ENCODE peak calls at places on chromosomes 12 and 14, in four cellular contexts. W is WTC11, R is tibial artery, K is progenitor cell of endocrine pancreas. M is an unnamed sample.

GRCh38 chr12:130128764-130129735 is 33.2 kb upstream of the FZD10 start:
- DNase-seq in R (no peak), K (no peak), W (no peak), M (no peak)

GRCh38 chr12:110853856-110854255 is 7.1 kb downstream of the CCDC63 start:
- DNase-seq in K (no peak), R (no peak), W (no peak), M (no peak)

GRCh38 chr12:54385251-54385914 is 850 bp upstream of the ZNF385A start:
- DNase-seq in K (no peak), W (no peak), R (no peak), M (no peak)

GRCh38 chr14:89198544-89199329 is 218.3 kb downstream of the FOXN3 start:
- DNase-seq in K (no peak), W (no peak), R (no peak), M (no peak)

GRCh38 chr14:81353691-81354323 is 46.3 kb downstream of the STON2 start:
- DNase-seq in R (no peak), K (no peak), W (no peak), M (no peak)

GRCh38 chr12:100789146-100789545 is 5.4 kb upstream of the ANO4 start:
- DNase-seq in R (no peak), W (no peak), K (no peak), M (no peak)

GRCh38 chr12:76908303-76909017 is 29.6 kb upstream of the CSRP2 start:
- DNase-seq in R (no peak), K (no peak), W (no peak), M (no peak)

GRCh38 chr12:55188974-55189556 is 31.8 kb upstream of the OR10A7 start:
- DNase-seq in K (peak), R (no peak), W (no peak), M (peak)

GRCh38 chr12:12482150-12482761 is 80.4 kb downstream of the DUSP16 start:
- DNase-seq in W (no peak), K (no peak), R (no peak), M (no peak)

GRCh38 chr14:25132734-25133422 is 82.9 kb upstream of the STXBP6 start:
- DNase-seq in W (peak), R (no peak), K (peak), M (peak)

GRCh38 chr14:43481864-43482263 is 1025.2 kb downstream of the FSCB start:
- DNase-seq in W (no peak), K (no peak), R (no peak), M (no peak)

GRCh38 chr12:5577239-5577638 is 145.3 kb downstream of the NTF3 start:
- DNase-seq in R (no peak), K (no peak), W (no peak), M (no peak)

GRCh38 chr14:30362369-30363218 is 196.4 kb upstream of the G2E3 start:
- DNase-seq in R (no peak), K (no peak), W (no peak), M (no peak)

GRCh38 chr12:114123108-114123507 is 157.0 kb upstream of the RBM19 start:
- DNase-seq in W (no peak), K (no peak), R (no peak), M (no peak)

GRCh38 chr12:113115455-113116126 is 20.0 kb downstream of the RASAL1 start:
- DNase-seq in W (no peak), K (no peak), R (no peak), M (no peak)

GRCh38 chr12:63103489-63104131 is 47.4 kb downstream of the AVPR1A start:
- DNase-seq in W (no peak), K (no peak), R (no peak), M (no peak)

GRCh38 chr12:9237286-9237685 is 29.1 kb upstream of the PZP start:
- DNase-seq in W (no peak), R (no peak), K (no peak), M (no peak)

GRCh38 chr12:95601626-95602025 is 50.4 kb upstream of the USP44 start:
- DNase-seq in W (no peak), R (no peak), K (no peak), M (no peak)

GRCh38 chr12:113248046-113248825 is 27.0 kb downstream of the TPCN1 start:
- DNase-seq in W (no peak), R (no peak), K (no peak), M (no peak)

GRCh38 chr14:59037086-59037485 is 151.4 kb upstream of the DAAM1 start:
- DNase-seq in K (no peak), R (no peak), W (no peak), M (no peak)

GRCh38 chr14:98189077-98189476 is 1082.9 kb downstream of the BCL11B start:
- DNase-seq in R (no peak), K (no peak), W (no peak), M (peak)

GRCh38 chr12:71980543-71980942 is 41.9 kb downstream of the TPH2 start:
- DNase-seq in R (no peak), K (no peak), W (no peak), M (no peak)

GRCh38 chr12:26360062-26360461 is 164.7 kb downstream of the SSPN start:
- DNase-seq in R (no peak), K (no peak), W (no peak), M (no peak)

GRCh38 chr12:122306407-122306806 is 40.1 kb upstream of the VPS33A start:
- DNase-seq in W (peak), K (no peak), R (no peak), M (no peak)

GRCh38 chr12:22275847-22276246 is 58.7 kb downstream of the ST8SIA1 start:
- DNase-seq in R (peak), W (no peak), K (no peak), M (peak)

GRCh38 chr12:110224379-110225304 is 56.4 kb upstream of the ATP2A2 start:
- DNase-seq in R (no peak), W (no peak), K (no peak), M (no peak)

GRCh38 chr12:97308576-97309198 is 153.9 kb upstream of the RMST start:
- DNase-seq in R (no peak), W (no peak), K (no peak), M (no peak)

GRCh38 chr12:91406920-91407341 is 224.3 kb upstream of the DCN start:
- DNase-seq in W (no peak), K (no peak), R (no peak), M (no peak)

GRCh38 chr14:45112886-45113772 is 21.2 kb downstream of the FKBP3 start:
- DNase-seq in W (no peak), K (no peak), R (no peak), M (no peak)

GRCh38 chr12:96170328-96170727 is 23.8 kb upstream of the ELK3 start:
- DNase-seq in K (no peak), R (no peak), W (no peak), M (no peak)

GRCh38 chr14:38171197-38171596 is 36.5 kb upstream of the SSTR1 start:
- DNase-seq in R (no peak), W (no peak), K (no peak), M (peak)

GRCh38 chr12:89363084-89363483 is 10.8 kb upstream of the DUSP6 start:
- DNase-seq in R (no peak), K (no peak), W (no peak), M (no peak)

GRCh38 chr14:103401223-103402214 is 16.3 kb downstream of the MARK3 start:
- DNase-seq in R (no peak), K (no peak), W (no peak), M (no peak)

GRCh38 chr12:110046451-110047187 is 1.7 kb downstream of the C12orf76 start:
- DNase-seq in W (no peak), R (no peak), K (no peak), M (no peak)

GRCh38 chr14:64187331-64187730 is 106.8 kb downstream of the ESR2 start:
- DNase-seq in R (no peak), K (no peak), W (no peak), M (no peak)

GRCh38 chr12:20211537-20211936 is 156.8 kb upstream of the PDE3A start:
- DNase-seq in W (no peak), K (no peak), R (no peak), M (no peak)

GRCh38 chr12:69456239-69456638 is 13.9 kb upstream of the FRS2 start:
- DNase-seq in K (no peak), W (no peak), R (no peak), M (no peak)

GRCh38 chr12:104456950-104457745 is 400 bp downstream of the CHST11 start:
- DNase-seq in R (peak), W (peak), K (peak), M (peak)

GRCh38 chr12:104454997-104455396 is 1.8 kb upstream of the CHST11 start:
- DNase-seq in K (no peak), R (no peak), W (no peak), M (no peak)

GRCh38 chr12:104455594-104456416 is 943 bp upstream of the CHST11 start:
- DNase-seq in R (no peak), W (no peak), K (no peak), M (no peak)

GRCh38 chr12:104457746-104458644 is 1.2 kb downstream of the CHST11 start:
- DNase-seq in W (peak), K (peak), R (peak), M (no peak)

DNA sequence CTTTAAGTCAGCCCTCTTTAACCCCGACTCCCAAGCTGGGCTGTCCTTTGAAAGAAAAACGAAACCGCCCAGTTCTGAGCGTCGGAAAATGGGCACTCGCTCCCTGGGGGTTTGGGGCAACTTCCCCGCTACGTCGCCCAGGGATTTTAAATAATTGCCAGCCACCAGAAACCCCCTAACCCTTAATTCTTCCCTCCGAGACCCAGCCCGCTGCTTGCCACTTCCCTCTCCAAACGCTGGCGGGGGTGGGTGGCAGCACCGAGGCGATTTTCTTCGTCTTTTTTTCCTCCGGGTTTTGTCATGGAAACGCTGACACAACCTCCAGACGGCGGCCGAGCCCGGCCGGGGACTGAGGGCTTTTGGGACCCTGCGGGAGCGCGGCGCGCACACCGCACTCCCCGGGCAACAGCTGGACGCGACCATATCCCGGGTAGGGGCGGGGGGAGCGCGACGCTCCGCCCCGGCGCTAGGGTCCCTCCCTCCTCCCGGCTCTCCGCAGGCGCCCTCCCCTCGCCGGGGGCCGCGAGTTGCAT is at the start of gene CHST11:
- DNase-seq in K (peak), W (peak), R (peak), M (peak)
- TF ChIP-seq CTCF in K (peak), W (no peak), R (peak), M (no peak)

DNA sequence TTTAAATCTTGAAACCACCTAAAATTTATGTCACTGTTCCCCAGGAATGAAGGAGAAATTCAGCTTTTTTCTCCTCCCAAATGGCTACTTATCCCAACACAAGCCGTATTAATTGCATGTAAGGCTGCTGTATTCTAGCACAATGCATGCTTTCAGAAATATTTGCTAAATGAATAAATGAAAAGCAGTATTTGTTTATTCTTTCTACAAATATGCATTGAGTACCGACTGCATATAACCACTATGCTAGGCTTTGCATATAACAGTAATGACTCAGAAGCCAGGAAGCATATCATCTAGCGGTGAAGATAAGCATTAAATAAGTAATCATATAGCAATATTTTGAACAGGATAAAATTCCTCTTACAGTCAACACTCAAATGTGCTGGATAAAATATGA is 5.7 kb upstream of the LRR1 start:
- DNase-seq in W (no peak), R (no peak), K (no peak), M (no peak)
- TF ChIP-seq CTCF in W (no peak), R (no peak), K (no peak), M (no peak)

GRCh38 chr12:115798309-115798917 is 479.1 kb downstream of the MED13L start:
- DNase-seq in W (no peak), R (no peak), K (no peak), M (no peak)

GRCh38 chr12:115790526-115790925 is 487.0 kb downstream of the MED13L start:
- DNase-seq in W (no peak), R (no peak), K (no peak), M (no peak)

GRCh38 chr12:115799610-115800009 is 477.9 kb downstream of the MED13L start:
- DNase-seq in R (no peak), W (no peak), K (no peak), M (no peak)

GRCh38 chr12:115791331-115791730 is 486.2 kb downstream of the MED13L start:
- DNase-seq in R (no peak), W (no peak), K (no peak), M (no peak)

DNA sequence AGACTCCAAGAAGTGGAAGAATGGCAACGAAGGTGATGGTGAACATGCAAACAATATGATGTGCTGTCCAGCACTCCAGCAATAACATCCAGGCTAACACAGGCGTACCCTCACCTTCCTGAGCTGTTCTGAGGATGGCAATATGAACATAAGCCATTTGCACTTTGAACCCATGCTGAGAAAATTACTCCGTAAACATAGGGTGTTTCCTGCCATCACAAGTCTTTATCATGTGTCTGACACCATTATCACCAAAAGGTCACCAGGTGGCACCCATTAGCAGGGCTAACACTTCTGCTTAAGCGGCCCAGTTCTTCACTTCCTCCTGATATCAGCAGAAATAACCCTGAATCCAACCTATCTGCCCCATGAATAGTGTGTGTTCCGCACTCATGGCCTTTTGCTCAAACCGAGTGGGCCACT is 482.8 kb downstream of the MED13L start:
- DNase-seq in W (no peak), R (no peak), K (no peak), M (no peak)
- TF ChIP-seq CTCF in W (no peak), R (no peak), K (no peak), M (no peak)

GRCh38 chr12:132555686-132556085 is 54.7 kb downstream of the LRCOL1 start:
- DNase-seq in K (no peak), W (no peak), R (no peak), M (no peak)

GRCh38 chr12:132557291-132557968 is 53.0 kb downstream of the LRCOL1 start:
- DNase-seq in R (no peak), W (no peak), K (no peak), M (no peak)

GRCh38 chr12:132556216-132556615 is 54.2 kb downstream of the LRCOL1 start:
- DNase-seq in K (no peak), W (no peak), R (no peak), M (no peak)

GRCh38 chr12:132556801-132557200 is 53.6 kb downstream of the LRCOL1 start:
- DNase-seq in K (no peak), R (no peak), W (no peak), M (no peak)

GRCh38 chr12:132554857-132555630 is 55.3 kb downstream of the LRCOL1 start:
- DNase-seq in R (no peak), W (peak), K (no peak), M (no peak)
- TF ChIP-seq CTCF in R (peak), W (peak), K (peak), M (no peak)

GRCh38 chr12:51519755-51520154 is 71.3 kb upstream of the SCN8A start:
- DNase-seq in K (no peak), W (no peak), R (no peak), M (no peak)

GRCh38 chr12:51520576-51521325 is 70.3 kb upstream of the SCN8A start:
- DNase-seq in W (peak), K (no peak), R (no peak), M (no peak)

GRCh38 chr12:51524386-51524901 is 66.6 kb upstream of the SCN8A start:
- DNase-seq in R (no peak), K (no peak), W (no peak), M (no peak)

GRCh38 chr12:51522696-51523095 is 68.3 kb upstream of the SCN8A start:
- DNase-seq in R (no peak), W (no peak), K (no peak), M (no peak)

DNA sequence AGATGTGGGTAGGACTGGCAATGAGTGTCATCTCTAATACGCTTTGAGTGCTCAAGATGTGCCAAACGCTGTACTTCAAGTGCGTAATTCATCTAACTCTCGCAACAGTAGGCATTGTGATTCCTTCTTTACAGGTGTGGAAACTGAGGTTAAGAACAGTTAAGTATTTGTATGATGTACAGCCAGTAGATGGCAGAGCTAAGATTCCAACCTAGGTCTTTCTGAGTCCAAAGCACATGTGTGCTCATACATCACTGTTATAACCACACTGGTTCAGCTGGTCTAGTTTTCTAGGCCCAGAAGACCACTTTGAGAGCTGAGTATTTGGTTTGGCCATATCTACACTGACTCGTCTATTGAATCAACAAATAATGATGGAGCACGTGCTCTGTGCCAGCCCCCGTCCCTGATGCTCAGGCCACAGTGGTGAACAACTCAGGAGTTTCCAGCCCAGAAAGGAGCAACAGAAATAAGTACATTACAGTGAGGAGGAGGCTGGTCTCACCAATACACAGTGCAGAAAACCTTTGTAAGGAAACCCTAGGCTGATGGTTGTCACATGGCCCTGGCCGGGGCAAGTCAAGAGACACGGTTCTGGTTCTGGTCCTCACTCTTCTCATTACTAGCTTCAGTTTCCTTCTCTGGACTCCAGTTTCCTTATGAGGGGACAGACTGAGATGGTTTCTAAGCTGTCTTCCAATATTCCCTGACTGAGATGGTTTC is 69.3 kb upstream of the SCN8A start:
- DNase-seq in R (no peak), W (no peak), K (no peak), M (no peak)
- TF ChIP-seq CTCF in R (no peak), W (no peak), K (no peak), M (no peak)

M was measured in lung.